ENCODE peak calls at places on chromosomes 3 and 15, in ten cellular contexts. G is CD8-positive, alpha-beta T cell; L is NCI-H2171 treated with DMSO at 0.1 percent for 48 hours; A is WTC11; E is anterior cingulate cortex; J is astrocyte of the spinal cord; K is midbrain; O is esophagus muscularis mucosa; T is GM03348; Y is activated naive CD4-positive, alpha-beta T cell treated with Interleukin-2 at 50 U/mL for 16 hours. P is an unnamed sample.

GRCh38 chr3:72303926-72304325 is 519.0 kb upstream of the PROK2 start:
- DNase-seq in L (peak), O (no peak), T (no peak), E (no peak), Y (no peak), G (no peak), K (no peak), J (peak), A (no peak), P (no peak)

GRCh38 chr3:179700716-179701115 is 47.9 kb downstream of the USP13 start:
- DNase-seq in K (no peak), O (no peak), A (no peak), T (no peak), G (no peak), E (no peak), L (no peak), Y (no peak), J (no peak), P (no peak)

GRCh38 chr3:162390891-162391290 is 894.3 kb downstream of the OTOL1 start:
- DNase-seq in T (peak), Y (no peak), K (no peak), J (peak), G (no peak), O (no peak), A (no peak), E (no peak), L (no peak), P (no peak)

GRCh38 chr15:61517776-61518175 is 288.7 kb upstream of the RORA start:
- DNase-seq in T (no peak), A (no peak), O (no peak), J (no peak), L (no peak), E (no peak), K (no peak), Y (no peak), G (no peak), P (no peak)

GRCh38 chr3:67655364-67656121 is 1.1 kb upstream of the SUCLG2 start:
- DNase-seq in K (no peak), G (peak), A (no peak), J (no peak), L (no peak), O (no peak), E (no peak), Y (peak), T (no peak), P (peak)

GRCh38 chr3:115974940-115975339 is 351.6 kb downstream of the GAP43 start:
- DNase-seq in K (no peak), A (no peak), L (no peak), Y (no peak), G (no peak), E (no peak), O (no peak), T (no peak), J (no peak), P (no peak)

GRCh38 chr3:7874116-7874515 is 627.5 kb upstream of the LMCD1 start:
- DNase-seq in Y (no peak), T (no peak), E (no peak), O (no peak), K (no peak), L (no peak), G (no peak), A (no peak), J (peak), P (no peak)

GRCh38 chr3:115436767-115437301 is 186.5 kb upstream of the GAP43 start:
- DNase-seq in K (no peak), L (peak), E (no peak), J (peak), O (no peak), T (peak), G (no peak), A (peak), Y (no peak), P (no peak)

GRCh38 chr3:53705774-53706173 is 140.4 kb downstream of the CHDH start:
- DNase-seq in L (no peak), O (no peak), Y (no peak), G (no peak), J (no peak), E (no peak), T (no peak), K (no peak), A (no peak), P (peak)

GRCh38 chr3:129793356-129793755 is 100.2 kb downstream of the TMCC1 start:
- DNase-seq in J (no peak), Y (no peak), A (no peak), E (no peak), K (no peak), O (no peak), G (no peak), L (no peak), T (peak), P (no peak)

P was measured in activated CD8-positive, alpha-beta memory T cell treated with anti-CD3 and anti-CD28 coated beads for 24 hours.